ENCODE peak calls at places on chromosome 5, in six cellular contexts. H is neural progenitor cell, X is kidney, D is neuronal stem cell, P is osteoblast, K is GM23248. O is an unnamed sample.

GRCh38 chr5:83035373-83036170 is 41.6 kb downstream of the TMEM167A start:
- DNase-seq in H (no peak), X (no peak), D (no peak), P (no peak), K (no peak), O (no peak)

GRCh38 chr5:157513182-157513581 is 53.2 kb downstream of the NIPAL4 start:
- DNase-seq in H (no peak), X (no peak), D (no peak), P (no peak), K (no peak), O (no peak)

GRCh38 chr5:166722939-166723338 is 1568.5 kb upstream of the WWC1 start:
- DNase-seq in H (no peak), X (no peak), D (no peak), P (no peak), K (peak; percentile 2), O (no peak)

GRCh38 chr5:62574599-62574998 is 4.0 kb upstream of the LRRC70 start:
- DNase-seq in H (no peak), X (no peak), D (no peak), P (no peak), K (no peak), O (no peak)

GRCh38 chr5:176719113-176719814 is 72.0 kb downstream of the TSPAN17 start:
- DNase-seq in H (no peak), X (no peak), D (no peak), P (no peak), K (no peak), O (no peak)

GRCh38 chr5:127536687-127537086 is 19.2 kb downstream of the PRRC1 start:
- DNase-seq in H (no peak), X (no peak), D (no peak), P (no peak), K (peak; percentile 43), O (no peak)

GRCh38 chr5:98568336-98568735 is 205.1 kb upstream of the RGMB start:
- DNase-seq in H (no peak), X (no peak), D (no peak), P (no peak), K (peak; percentile 66), O (no peak)

GRCh38 chr5:83096660-83097334 is 19.4 kb downstream of the XRCC4 start:
- DNase-seq in H (no peak), X (no peak), D (no peak), P (peak; percentile 52), K (peak; percentile 51), O (no peak)

GRCh38 chr5:173245319-173246134 is 10.5 kb upstream of the NKX2-5 start:
- DNase-seq in H (peak; percentile 93), X (no peak), D (no peak), P (peak; percentile 44), K (no peak), O (no peak)

GRCh38 chr5:142680605-142681259 is 5.2 kb downstream of the FGF1 start:
- DNase-seq in H (no peak), X (no peak), D (no peak), P (no peak), K (peak; percentile 63), O (no peak)

GRCh38 chr5:134070648-134070978 is 43.9 kb upstream of the TCF7 start:
- DNase-seq in H (no peak), X (no peak), D (no peak), P (peak; percentile 77), K (peak; percentile 49), O (no peak)

GRCh38 chr5:180623411-180623834 is 26.0 kb downstream of the FLT4 start:
- DNase-seq in H (no peak), X (no peak), D (no peak), P (no peak), K (no peak), O (no peak)

GRCh38 chr5:133250527-133250926 is 198.7 kb downstream of the HSPA4 start:
- DNase-seq in H (no peak), X (no peak), D (no peak), P (no peak), K (no peak), O (no peak)

GRCh38 chr5:9951861-9952260 is 297.8 kb downstream of the ATPSCKMT start:
- DNase-seq in H (no peak), X (no peak), D (no peak), P (no peak), K (no peak), O (no peak)

GRCh38 chr5:39452846-39453245 is 28.1 kb upstream of the DAB2 start:
- DNase-seq in H (no peak), X (no peak), D (no peak), P (no peak), K (peak; percentile 54), O (no peak)

GRCh38 chr5:126864042-126864688 is 87.2 kb downstream of the LMNB1 start:
- DNase-seq in H (no peak), X (no peak), D (no peak), P (no peak), K (no peak), O (no peak)

GRCh38 chr5:111737716-111738115 is 19.3 kb downstream of the NREP start:
- DNase-seq in H (no peak), X (no peak), D (no peak), P (peak; percentile 56), K (peak; percentile 80), O (no peak)

GRCh38 chr5:75023368-75024159 is 28.8 kb downstream of the GCNT4 start:
- DNase-seq in H (no peak), X (no peak), D (no peak), P (no peak), K (no peak), O (no peak)

GRCh38 chr5:23412011-23412410 is 95.4 kb upstream of the PRDM9 start:
- DNase-seq in H (no peak), X (no peak), D (no peak), P (no peak), K (no peak), O (no peak)

GRCh38 chr5:135921388-135921787 is 25.7 kb upstream of the IL9 start:
- DNase-seq in H (no peak), X (no peak), D (no peak), P (no peak), K (peak; percentile 82), O (no peak)

GRCh38 chr5:129909225-129909624 is 5.0 kb downstream of the CHSY3 start:
- DNase-seq in H (no peak), X (no peak), D (no peak), P (no peak), K (no peak), O (no peak)

GRCh38 chr5:116575635-116576042 is 1.0 kb upstream of the SEMA6A start:
- DNase-seq in H (peak; percentile 64), X (peak; percentile 71), D (peak; percentile 53), P (peak; percentile 69), K (peak; percentile 20), O (peak; percentile 19)

GRCh38 chr5:153711755-153712154 is 221.3 kb downstream of the GRIA1 start:
- DNase-seq in H (no peak), X (no peak), D (no peak), P (peak; percentile 70), K (peak; percentile 30), O (no peak)

GRCh38 chr5:99068944-99069650 is 140.3 kb upstream of the CHD1 start:
- DNase-seq in H (no peak), X (no peak), D (no peak), P (no peak), K (no peak), O (no peak)

GRCh38 chr5:97134634-97135033 is 7.8 kb downstream of the LIX1 start:
- DNase-seq in H (peak; percentile 90), X (no peak), D (peak; percentile 57), P (no peak), K (no peak), O (no peak)

GRCh38 chr5:97133106-97133505 is 9.3 kb downstream of the LIX1 start:
- DNase-seq in H (no peak), X (no peak), D (no peak), P (no peak), K (no peak), O (no peak)

GRCh38 chr5:97127727-97128126 is 14.7 kb downstream of the LIX1 start:
- DNase-seq in H (no peak), X (no peak), D (no peak), P (no peak), K (peak; percentile 5), O (no peak)

GRCh38 chr5:97135868-97136267 is 6.5 kb downstream of the LIX1 start:
- DNase-seq in H (no peak), X (no peak), D (no peak), P (no peak), K (no peak), O (no peak)

GRCh38 chr5:97131139-97131710 is 11.2 kb downstream of the LIX1 start:
- DNase-seq in H (no peak), X (no peak), D (no peak), P (peak; percentile 46), K (peak; percentile 63), O (no peak)
- H3K4me3 ChIP-seq in H (no peak overlapping the region), X (no peak overlapping the region), D (no peak overlapping the region), P (no peak overlapping the region), K (no peak overlapping the region), O (no peak overlapping the region)

GRCh38 chr5:178323961-178324360 is 91.4 kb upstream of the PHYKPL start:
- DNase-seq in H (no peak), X (peak; percentile 43), D (no peak), P (no peak), K (no peak), O (no peak)

GRCh38 chr5:178325311-178326053 is 92.9 kb upstream of the PHYKPL start:
- DNase-seq in H (no peak), X (peak; percentile 76), D (no peak), P (no peak), K (no peak), O (no peak)

GRCh38 chr5:178323541-178323865 is 90.9 kb upstream of the PHYKPL start:
- DNase-seq in H (no peak), X (peak; percentile 42), D (no peak), P (no peak), K (no peak), O (no peak)

GRCh38 chr5:178324481-178325310 is 92.1 kb upstream of the PHYKPL start:
- DNase-seq in H (no peak), X (peak; percentile 55), D (no peak), P (no peak), K (no peak), O (no peak)

GRCh38 chr5:178322736-178323540 is 90.3 kb upstream of the PHYKPL start:
- DNase-seq in H (no peak), X (peak; percentile 48), D (no peak), P (no peak), K (no peak), O (no peak)
- H3K4me3 ChIP-seq in H (no peak overlapping the region), X (no peak overlapping the region), D (peak overlapping the region; percentile 27), P (no peak overlapping the region), K (no peak overlapping the region), O (no peak overlapping the region)

GRCh38 chr5:156328766-156329165 is 1.8 kb downstream of the SGCD start:
- DNase-seq in H (no peak), X (no peak), D (no peak), P (peak; percentile 4), K (peak; percentile 50), O (no peak)
- H3K4me3 ChIP-seq in H (no peak overlapping the region), X (no peak overlapping the region), D (no peak overlapping the region), P (peak overlapping the region; percentile 77), K (peak overlapping the region; percentile 89), O (peak overlapping the region; percentile 71)

DNA sequence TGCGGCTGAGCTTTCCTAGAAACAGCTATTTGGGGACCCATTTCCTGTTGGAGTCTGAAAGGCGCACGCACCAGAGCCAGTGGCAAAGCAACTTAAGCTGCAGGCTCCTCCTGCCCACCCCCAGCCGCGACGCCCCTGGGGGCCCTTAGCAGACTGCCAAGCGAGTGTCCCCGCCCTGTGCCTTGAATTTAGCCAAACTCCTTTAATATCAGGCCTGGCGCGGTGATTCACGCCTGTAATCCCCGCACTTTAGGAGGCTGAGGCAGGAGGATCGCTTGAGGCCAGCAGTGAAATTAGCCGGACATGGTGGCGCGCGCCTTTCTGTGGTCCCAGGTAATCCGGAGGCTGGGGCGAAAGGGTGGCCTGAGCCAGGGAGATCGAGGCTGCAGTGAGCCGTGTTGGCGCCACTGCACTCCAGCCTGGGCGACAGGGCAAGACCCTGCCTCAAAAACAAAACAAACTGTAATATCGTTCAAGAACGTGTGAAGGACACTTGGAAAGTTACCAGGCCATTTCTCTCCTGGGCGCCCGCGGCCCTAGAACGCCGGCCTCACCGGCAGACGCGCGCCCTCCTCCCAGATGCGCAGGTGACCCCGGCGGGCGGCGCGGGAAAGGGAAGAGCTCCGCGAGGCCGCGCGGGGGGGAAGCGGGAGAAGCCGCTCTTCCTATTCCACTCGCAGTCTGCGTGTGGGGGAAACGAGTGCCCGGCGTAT is 999 bp upstream of the F2R start:
- DNase-seq in H (peak; percentile 60), X (peak; percentile 71), D (no peak), P (peak; percentile 84), K (peak; percentile 27), O (no peak)
- H3K4me3 ChIP-seq in H (peak overlapping the region; percentile 85), X (peak overlapping the region; percentile 77), D (peak overlapping the region; percentile 81), P (peak overlapping the region; percentile 95), K (peak overlapping the region; percentile 87), O (peak overlapping the region; percentile 85)

O was measured in WERI-Rb-1.